ENCODE peak calls at places on chromosomes 3 and 15, in five cellular contexts. W is neural progenitor cell, L is uterus, U is heart right ventricle, V is tibial artery. P is an unnamed sample.

GRCh38 chr3:177563792-177564191 is 366.5 kb upstream of the TBL1XR1 start:
- DNase-seq in W (no peak), L (no peak), U (no peak), V (no peak), P (no peak)

GRCh38 chr15:52523646-52524045 is 5.0 kb downstream of the MYO5A start:
- DNase-seq in W (no peak), L (no peak), U (no peak), V (no peak), P (no peak)

GRCh38 chr3:105867690-105868449 is 942 bp downstream of the CBLB start:
- DNase-seq in W (no peak), L (no peak), U (no peak), V (no peak), P (peak; percentile 31)

GRCh38 chr15:66770518-66771350 is 68.7 kb downstream of the SMAD6 start:
- DNase-seq in W (no peak), L (no peak), U (no peak), V (no peak), P (no peak)

GRCh38 chr3:152444029-152444641 is 175.4 kb downstream of the MBNL1 start:
- DNase-seq in W (peak; percentile 28), L (no peak), U (no peak), V (no peak), P (peak; percentile 63)

GRCh38 chr15:74789741-74790079 is 7.8 kb downstream of the CSK start:
- DNase-seq in W (no peak), L (no peak), U (no peak), V (no peak), P (no peak)

GRCh38 chr3:70409018-70409417 is 96.6 kb upstream of the MDFIC2 start:
- DNase-seq in W (no peak), L (no peak), U (no peak), V (no peak), P (no peak)

GRCh38 chr15:69341356-69341755 is 42.6 kb downstream of the PAQR5 start:
- DNase-seq in W (no peak), L (no peak), U (no peak), V (no peak), P (no peak)

GRCh38 chr15:94701281-94701985 is 470.1 kb downstream of the MCTP2 start:
- DNase-seq in W (no peak), L (no peak), U (no peak), V (no peak), P (no peak)

GRCh38 chr15:70277556-70277955 is 179.8 kb upstream of the TLE3 start:
- DNase-seq in W (no peak), L (no peak), U (no peak), V (peak; percentile 15), P (no peak)

GRCh38 chr15:101641134-101641764 is 10.9 kb downstream of the TM2D3 start:
- DNase-seq in W (peak; percentile 65), L (peak; percentile 77), U (peak; percentile 59), V (peak; percentile 72), P (peak; percentile 70)

GRCh38 chr15:99546436-99547100 is 19.2 kb upstream of the MEF2A start:
- DNase-seq in W (no peak), L (no peak), U (no peak), V (no peak), P (no peak)

GRCh38 chr15:68244235-68244634 is 14.7 kb upstream of the CLN6 start:
- DNase-seq in W (no peak), L (no peak), U (no peak), V (no peak), P (no peak)

GRCh38 chr15:68241088-68241935 is 11.8 kb upstream of the CLN6 start:
- DNase-seq in W (peak; percentile 54), L (no peak), U (no peak), V (no peak), P (no peak)

GRCh38 chr15:68235022-68235421 is 5.5 kb upstream of the CLN6 start:
- DNase-seq in W (no peak), L (no peak), U (no peak), V (peak; percentile 19), P (no peak)

GRCh38 chr15:68234060-68234459 is 4.5 kb upstream of the CLN6 start:
- DNase-seq in W (no peak), L (no peak), U (no peak), V (peak; percentile 27), P (no peak)

GRCh38 chr15:68239025-68239424 is 9.5 kb upstream of the CLN6 start:
- DNase-seq in W (no peak), L (no peak), U (no peak), V (no peak), P (no peak)
- H3K4me1 ChIP-seq in W (peaks cover 12% of the 10 kb centered on the region), L (no peaks in the 10 kb centered on the region), U (no peaks in the 10 kb centered on the region), V (no peaks in the 10 kb centered on the region), P (peaks cover 5% of the 10 kb centered on the region)

GRCh38 chr3:49007068-49007770 is at the start of gene WDR6:
- DNase-seq in W (peak; percentile 99), L (peak; percentile 98), U (peak; percentile 97), V (peak; percentile 99), P (peak; percentile 99)
- H3K4me1 ChIP-seq in W (peaks cover 13% of the 10 kb centered on the region), L (no peaks in the 10 kb centered on the region), U (peaks cover 32% of the 10 kb centered on the region), V (peaks cover 23% of the 10 kb centered on the region), P (no peaks in the 10 kb centered on the region)

DNA sequence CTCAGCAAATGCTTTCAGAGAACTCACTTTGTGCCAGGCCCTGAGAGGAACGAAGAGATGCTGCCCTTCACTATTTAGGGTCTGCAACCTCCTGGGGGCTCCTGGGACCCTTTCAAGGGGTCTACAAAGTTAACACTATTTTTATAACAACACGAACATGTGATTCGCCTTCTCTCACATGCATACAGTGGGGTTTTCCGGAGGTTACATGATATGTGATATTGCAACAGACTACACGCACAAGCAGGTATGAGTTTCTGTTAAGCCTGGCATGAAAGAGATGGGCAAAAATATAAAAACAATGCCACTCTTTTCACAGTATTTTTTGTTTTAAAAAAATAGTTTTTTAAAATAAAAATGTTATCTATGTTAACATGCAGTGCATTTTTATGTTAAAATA is 10.3 kb downstream of the STARD5 start:
- DNase-seq in W (no peak), L (no peak), U (no peak), V (no peak), P (no peak)
- H3K4me1 ChIP-seq in W (no peaks in the 10 kb centered on the region), L (peaks cover 7% of the 10 kb centered on the region), U (peaks cover 33% of the 10 kb centered on the region), V (peaks cover 25% of the 10 kb centered on the region), P (no peaks in the 10 kb centered on the region)

GRCh38 chr15:42695527-42696071 is 41.3 kb downstream of the CDAN1 start:
- DNase-seq in W (no peak), L (no peak), U (no peak), V (peak; percentile 71), P (no peak)
- H3K4me1 ChIP-seq in W (no peaks in the 10 kb centered on the region), L (no peaks in the 10 kb centered on the region), U (peaks cover 3% of the 10 kb centered on the region), V (peaks cover 6% of the 10 kb centered on the region), P (no peaks in the 10 kb centered on the region)

GRCh38 chr3:30600572-30600971 is 5.8 kb upstream of the TGFBR2 start:
- DNase-seq in W (no peak), L (no peak), U (no peak), V (no peak), P (no peak)
- H3K4me1 ChIP-seq in W (no peaks in the 10 kb centered on the region), L (no peaks in the 10 kb centered on the region), U (peaks cover 15% of the 10 kb centered on the region), V (peaks cover 9% of the 10 kb centered on the region), P (no peaks in the 10 kb centered on the region)

GRCh38 chr3:39104961-39105686 is 2.3 kb downstream of the GORASP1 start:
- DNase-seq in W (no peak), L (no peak), U (no peak), V (no peak), P (no peak)
- H3K4me1 ChIP-seq in W (peaks cover 4% of the 10 kb centered on the region), L (no peaks in the 10 kb centered on the region), U (peaks cover 62% of the 10 kb centered on the region), V (peaks cover 57% of the 10 kb centered on the region), P (peaks cover 5% of the 10 kb centered on the region)

DNA sequence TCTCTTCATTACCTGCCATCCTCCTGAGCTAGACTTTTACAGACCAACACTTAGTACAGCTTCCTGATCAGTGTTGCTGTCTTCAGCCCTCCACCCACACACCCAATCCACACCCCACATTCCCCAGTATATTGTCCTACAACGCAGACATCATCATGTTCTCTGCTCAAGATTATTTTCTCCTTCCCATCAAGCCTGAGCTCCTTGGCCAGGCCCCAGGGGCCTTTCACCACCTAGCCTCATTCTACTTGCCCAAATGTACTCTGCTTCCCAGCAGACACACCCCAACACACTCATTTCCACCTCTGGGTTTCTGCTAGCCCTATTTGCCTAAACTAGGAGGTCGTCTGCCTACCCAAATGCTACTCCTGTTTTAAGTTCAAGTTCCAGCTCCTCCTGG is 37.0 kb downstream of the DAPK2 start:
- DNase-seq in W (no peak), L (no peak), U (peak; percentile 52), V (no peak), P (no peak)
- H3K4me1 ChIP-seq in W (peaks cover 26% of the 10 kb centered on the region), L (no peaks in the 10 kb centered on the region), U (peaks cover 60% of the 10 kb centered on the region), V (peaks cover 7% of the 10 kb centered on the region), P (peaks cover 7% of the 10 kb centered on the region)

GRCh38 chr3:42745291-42745745 is 27.7 kb downstream of the CCDC13 start:
- DNase-seq in W (no peak), L (no peak), U (no peak), V (no peak), P (no peak)
- H3K4me1 ChIP-seq in W (peaks cover 16% of the 10 kb centered on the region), L (no peaks in the 10 kb centered on the region), U (peaks cover 35% of the 10 kb centered on the region), V (peaks cover 43% of the 10 kb centered on the region), P (peaks cover 10% of the 10 kb centered on the region)

P was measured in cardiac muscle cell.